ENCODE peak calls at places on chromosomes 16 and 17, in eight cellular contexts. V is HFF-Myc; G is RPMI7951; N is nephron progenitor cell; Z is stimulated activated naive B cell treated with anti-CD40 and anti-IgM and Interleukin-4, amounts not matched to agents 10 μg/mL and 1 μg/mL and 100 μg/mL, for 72 hours; O is IMR-90; W is iris pigment epithelial cell; D is hepatocyte. A is an unnamed sample.

GRCh38 chr17:75617675-75618074 is 15.6 kb upstream of the SMIM5 start:
- DNase-seq in V (no peak), G (no peak), N (no peak), Z (no peak), O (no peak), W (no peak), D (no peak), A (no peak)

GRCh38 chr17:63946440-63947363 is 14.6 kb upstream of the CD79B start:
- DNase-seq in V (no peak), G (peak), N (peak), Z (peak), O (peak), W (peak), D (peak), A (peak)

GRCh38 chr17:71934520-71934919 is 186.3 kb upstream of the SOX9 start:
- DNase-seq in V (no peak), G (no peak), N (no peak), Z (no peak), O (no peak), W (no peak), D (no peak), A (no peak)

GRCh38 chr17:49989518-49989880 is 5.5 kb downstream of the DLX3 start:
- DNase-seq in V (no peak), G (no peak), N (no peak), Z (no peak), O (no peak), W (no peak), D (no peak), A (no peak)

GRCh38 chr16:67989322-67990017 is 9.2 kb upstream of the DPEP3 start:
- DNase-seq in V (no peak), G (no peak), N (no peak), Z (no peak), O (no peak), W (no peak), D (no peak), A (no peak)

GRCh38 chr16:84483882-84484565 is 20.4 kb downstream of the MEAK7 start:
- DNase-seq in V (no peak), G (no peak), N (no peak), Z (no peak), O (no peak), W (no peak), D (peak), A (no peak)

GRCh38 chr17:4566785-4567184 is 6.4 kb upstream of the GGT6 start:
- DNase-seq in V (no peak), G (peak), N (peak), Z (no peak), O (peak), W (peak), D (peak), A (peak)

GRCh38 chr17:40475234-40476210 is 25.9 kb downstream of the TNS4 start:
- DNase-seq in V (no peak), G (no peak), N (peak), Z (no peak), O (no peak), W (no peak), D (no peak), A (no peak)

GRCh38 chr16:22321340-22322001 is 24.3 kb downstream of the POLR3E start:
- DNase-seq in V (peak), G (peak), N (peak), Z (peak), O (peak), W (peak), D (peak), A (peak)

GRCh38 chr17:58278661-58279015 is 2.1 kb downstream of the MPO start:
- DNase-seq in V (no peak), G (peak), N (no peak), Z (no peak), O (no peak), W (no peak), D (no peak), A (no peak)

GRCh38 chr17:75566456-75567233 is 21.0 kb upstream of the MYO15B start:
- DNase-seq in V (no peak), G (no peak), N (no peak), Z (no peak), O (no peak), W (no peak), D (no peak), A (no peak)

GRCh38 chr17:62093188-62094155 is 28.4 kb upstream of the MED13 start:
- DNase-seq in V (peak), G (peak), N (no peak), Z (peak), O (peak), W (peak), D (no peak), A (peak)

GRCh38 chr17:66210208-66210574 is 18.3 kb upstream of the CEP112 start:
- DNase-seq in V (no peak), G (no peak), N (no peak), Z (no peak), O (no peak), W (no peak), D (no peak), A (no peak)

GRCh38 chr16:87682852-87683399 is 80.6 kb downstream of the JPH3 start:
- DNase-seq in V (no peak), G (no peak), N (no peak), Z (no peak), O (no peak), W (no peak), D (no peak), A (no peak)